ENCODE peak calls at places on chromosomes 3 and 15, in four cellular contexts. C is NCI-H69, Y is AG09309, F is NCI-H524. N is an unnamed sample.
A peak's percentile ranks its signal among the peaks of the same experiment; 100 is the strongest.

GRCh38 chr3:139534444-139534812 is 5.1 kb downstream of the RBP1 start:
- DNase-seq in C (peak; percentile 91), Y (peak; percentile 50), F (peak; percentile 95), N (peak; percentile 26)

GRCh38 chr3:40240921-40241320 is 68.6 kb upstream of the EIF1B start:
- DNase-seq in C (no peak), Y (no peak), F (no peak), N (no peak)

GRCh38 chr3:5754602-5755001 is 567.1 kb downstream of the EDEM1 start:
- DNase-seq in C (no peak), Y (no peak), F (no peak), N (no peak)

GRCh38 chr3:60579734-60580133 is 671.5 kb downstream of the FHIT start:
- DNase-seq in C (peak; percentile 75), Y (peak; percentile 75), F (no peak), N (peak; percentile 15)

GRCh38 chr3:168714609-168715240 is 619.0 kb upstream of the GOLIM4 start:
- DNase-seq in C (no peak), Y (no peak), F (no peak), N (no peak)

GRCh38 chr3:118968111-118968510 is 66.5 kb downstream of the IGSF11 start:
- DNase-seq in C (no peak), Y (no peak), F (peak; percentile 46), N (no peak)

GRCh38 chr3:150293401-150294001 is 114.6 kb upstream of the TSC22D2 start:
- DNase-seq in C (peak; percentile 10), Y (peak; percentile 43), F (peak; percentile 23), N (peak; percentile 69)

GRCh38 chr3:170418422-170419300 is at the start of gene CLDN11:
- DNase-seq in C (peak; percentile 97), Y (no peak), F (peak; percentile 87), N (no peak)

GRCh38 chr3:189860296-189860695 is 229.1 kb downstream of the TP63 start:
- DNase-seq in C (no peak), Y (no peak), F (no peak), N (no peak)

GRCh38 chr3:9862391-9863235 is 17.4 kb downstream of the CIDEC start:
- DNase-seq in C (no peak), Y (no peak), F (peak; percentile 15), N (no peak)

GRCh38 chr3:38728008-38728407 is 78.5 kb upstream of the SCN5A start:
- DNase-seq in C (no peak), Y (no peak), F (no peak), N (no peak)

GRCh38 chr15:57555270-57555669 is 36.4 kb upstream of the MYZAP start:
- DNase-seq in C (peak; percentile 23), Y (no peak), F (peak; percentile 77), N (peak; percentile 38)

GRCh38 chr15:63503739-63504246 is 600 bp upstream of the USP3 start:
- DNase-seq in C (peak; percentile 83), Y (no peak), F (peak; percentile 56), N (no peak)

GRCh38 chr3:111910806-111911205 is 51.7 kb downstream of the PHLDB2 start:
- DNase-seq in C (no peak), Y (peak; percentile 86), F (no peak), N (peak; percentile 37)

GRCh38 chr3:12405432-12406272 is 78.6 kb upstream of the TSEN2 start:
- DNase-seq in C (no peak), Y (no peak), F (no peak), N (no peak)

GRCh38 chr3:81132995-81133394 is 628.5 kb downstream of the GBE1 start:
- DNase-seq in C (no peak), Y (no peak), F (no peak), N (no peak)

GRCh38 chr3:39113291-39113690 is 5.8 kb downstream of the TTC21A start:
- DNase-seq in C (no peak), Y (no peak), F (no peak), N (no peak)

GRCh38 chr3:159260049-159260662 is 458.3 kb downstream of the MFSD1 start:
- DNase-seq in C (peak; percentile 67), Y (peak; percentile 66), F (peak; percentile 72), N (peak; percentile 36)

GRCh38 chr3:180631317-180631716 is 29.4 kb downstream of the TTC14 start:
- DNase-seq in C (peak; percentile 38), Y (no peak), F (no peak), N (no peak)

GRCh38 chr3:186057594-186057993 is 51.3 kb downstream of the ETV5 start:
- DNase-seq in C (no peak), Y (peak; percentile 85), F (no peak), N (no peak)